ENCODE peak calls at places on chromosome 6, in ten cellular contexts. N is endothelial cell, C is PC-3, O is K562, R is neural crest cell, H is esophagus muscularis mucosa, F is osteocyte, P is fibroblast of pulmonary artery, S is lower leg skin, Z is heart left ventricle. G is an unnamed sample.

GRCh38 chr6:21371676-21372161 is 221.8 kb upstream of the SOX4 start:
- DNase-seq in N (no peak), C (peak; percentile 57), O (no peak), R (no peak), H (no peak), F (no peak), P (peak; percentile 44), S (peak; percentile 81), Z (no peak), G (no peak)

GRCh38 chr6:81683928-81684327 is 68.6 kb downstream of the TENT5A start:
- DNase-seq in N (no peak), C (no peak), O (no peak), R (no peak), H (no peak), F (no peak), P (peak; percentile 10), S (no peak), Z (no peak), G (no peak)

GRCh38 chr6:33373950-33374349 is 17.7 kb upstream of the KIFC1 start:
- DNase-seq in N (no peak), C (no peak), O (no peak), R (no peak), H (no peak), F (no peak), P (no peak), S (no peak), Z (no peak), G (no peak)

GRCh38 chr6:40000964-40001515 is 66.8 kb upstream of the MOCS1 start:
- DNase-seq in N (no peak), C (no peak), O (no peak), R (no peak), H (peak; percentile 74), F (no peak), P (no peak), S (no peak), Z (no peak), G (no peak)

GRCh38 chr6:30721198-30722024 is 1.3 kb downstream of the TUBB start:
- DNase-seq in N (peak; percentile 95), C (peak; percentile 92), O (peak; percentile 91), R (peak; percentile 91), H (peak; percentile 97), F (peak; percentile 97), P (peak; percentile 94), S (peak; percentile 98), Z (peak; percentile 94), G (peak; percentile 92)

GRCh38 chr6:164967102-164967501 is 342.3 kb downstream of the C6orf118 start:
- DNase-seq in N (peak; percentile 40), C (no peak), O (no peak), R (no peak), H (no peak), F (no peak), P (no peak), S (no peak), Z (no peak), G (no peak)

GRCh38 chr6:7827142-7827541 is 83.4 kb downstream of the TXNDC5 start:
- DNase-seq in N (no peak), C (peak; percentile 9), O (no peak), R (no peak), H (peak; percentile 72), F (no peak), P (peak; percentile 82), S (no peak), Z (no peak), G (no peak)

GRCh38 chr6:156379946-156380707 is 397.1 kb upstream of the ARID1B start:
- DNase-seq in N (no peak), C (peak; percentile 49), O (no peak), R (no peak), H (no peak), F (no peak), P (peak; percentile 16), S (no peak), Z (no peak), G (no peak)

GRCh38 chr6:112622036-112622435 is 274.9 kb downstream of the RFPL4B start:
- DNase-seq in N (no peak), C (no peak), O (no peak), R (no peak), H (no peak), F (no peak), P (peak; percentile 21), S (no peak), Z (no peak), G (no peak)

GRCh38 chr6:112620832-112621569 is 273.9 kb downstream of the RFPL4B start:
- DNase-seq in N (no peak), C (peak; percentile 33), O (no peak), R (no peak), H (no peak), F (no peak), P (peak; percentile 67), S (no peak), Z (no peak), G (no peak)

GRCh38 chr6:112618796-112619195 is 271.7 kb downstream of the RFPL4B start:
- DNase-seq in N (peak; percentile 39), C (peak; percentile 16), O (no peak), R (no peak), H (no peak), F (no peak), P (peak; percentile 50), S (no peak), Z (no peak), G (no peak)
- TF ChIP-seq CTCF in N (no peak), C (peak; percentile 40), O (peak; percentile 18), R (peak; percentile 43), H (no peak), F (peak; percentile 11), P (peak; percentile 17), S (no peak), Z (no peak), G (peak; percentile 15)

DNA sequence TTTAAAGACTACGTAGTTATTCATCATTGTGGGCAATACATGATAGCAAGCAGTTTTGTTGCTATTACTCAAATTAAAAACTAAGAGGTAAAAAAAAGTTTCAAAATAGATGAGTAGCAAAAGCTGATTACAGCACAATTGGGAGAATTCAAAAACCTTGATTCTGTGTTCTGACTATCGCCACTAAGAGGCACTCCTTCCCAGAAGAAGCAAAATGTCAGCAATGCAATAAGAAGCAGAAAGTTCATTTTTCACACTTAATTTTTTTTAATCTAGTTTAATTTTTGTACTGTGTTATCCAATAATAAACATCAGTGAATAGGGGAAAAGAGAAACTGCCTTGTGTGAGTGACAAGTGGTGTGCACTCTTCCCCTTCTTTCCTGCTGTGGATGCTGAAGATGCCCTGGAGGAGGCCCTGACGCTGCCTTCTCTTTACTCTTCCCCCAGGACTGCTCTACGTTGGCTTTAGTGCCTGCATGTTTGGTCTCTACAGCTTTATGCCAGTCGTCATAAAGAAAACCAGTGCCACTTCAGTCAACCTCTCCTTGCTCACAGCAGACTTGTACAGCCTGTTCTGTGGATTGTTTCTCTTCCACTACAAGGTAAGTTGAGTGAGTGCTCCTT is 263.2 kb upstream of the PLN start:
- DNase-seq in N (no peak), C (peak; percentile 10), O (no peak), R (no peak), H (no peak), F (no peak), P (peak; percentile 51), S (no peak), Z (peak; percentile 20), G (no peak)
- TF ChIP-seq CTCF in N (no peak), C (peak; percentile 52), O (peak; percentile 54), R (peak; percentile 46), H (peak; percentile 68), F (peak; percentile 72), P (peak; percentile 66), S (no peak), Z (peak; percentile 28), G (peak; percentile 41)

GRCh38 chr6:372336-372911 is 19.1 kb upstream of the IRF4 start:
- DNase-seq in N (no peak), C (no peak), O (no peak), R (no peak), H (no peak), F (no peak), P (no peak), S (no peak), Z (no peak), G (no peak)

GRCh38 chr6:373031-373430 is 18.5 kb upstream of the IRF4 start:
- DNase-seq in N (no peak), C (no peak), O (no peak), R (no peak), H (no peak), F (peak; percentile 85), P (no peak), S (no peak), Z (no peak), G (no peak)

GRCh38 chr6:376823-377571 is 14.6 kb upstream of the IRF4 start:
- DNase-seq in N (no peak), C (no peak), O (no peak), R (no peak), H (no peak), F (peak; percentile 84), P (no peak), S (no peak), Z (no peak), G (no peak)

GRCh38 chr6:374956-375355 is 16.6 kb upstream of the IRF4 start:
- DNase-seq in N (no peak), C (no peak), O (no peak), R (no peak), H (no peak), F (peak; percentile 83), P (no peak), S (no peak), Z (no peak), G (no peak)

DNA sequence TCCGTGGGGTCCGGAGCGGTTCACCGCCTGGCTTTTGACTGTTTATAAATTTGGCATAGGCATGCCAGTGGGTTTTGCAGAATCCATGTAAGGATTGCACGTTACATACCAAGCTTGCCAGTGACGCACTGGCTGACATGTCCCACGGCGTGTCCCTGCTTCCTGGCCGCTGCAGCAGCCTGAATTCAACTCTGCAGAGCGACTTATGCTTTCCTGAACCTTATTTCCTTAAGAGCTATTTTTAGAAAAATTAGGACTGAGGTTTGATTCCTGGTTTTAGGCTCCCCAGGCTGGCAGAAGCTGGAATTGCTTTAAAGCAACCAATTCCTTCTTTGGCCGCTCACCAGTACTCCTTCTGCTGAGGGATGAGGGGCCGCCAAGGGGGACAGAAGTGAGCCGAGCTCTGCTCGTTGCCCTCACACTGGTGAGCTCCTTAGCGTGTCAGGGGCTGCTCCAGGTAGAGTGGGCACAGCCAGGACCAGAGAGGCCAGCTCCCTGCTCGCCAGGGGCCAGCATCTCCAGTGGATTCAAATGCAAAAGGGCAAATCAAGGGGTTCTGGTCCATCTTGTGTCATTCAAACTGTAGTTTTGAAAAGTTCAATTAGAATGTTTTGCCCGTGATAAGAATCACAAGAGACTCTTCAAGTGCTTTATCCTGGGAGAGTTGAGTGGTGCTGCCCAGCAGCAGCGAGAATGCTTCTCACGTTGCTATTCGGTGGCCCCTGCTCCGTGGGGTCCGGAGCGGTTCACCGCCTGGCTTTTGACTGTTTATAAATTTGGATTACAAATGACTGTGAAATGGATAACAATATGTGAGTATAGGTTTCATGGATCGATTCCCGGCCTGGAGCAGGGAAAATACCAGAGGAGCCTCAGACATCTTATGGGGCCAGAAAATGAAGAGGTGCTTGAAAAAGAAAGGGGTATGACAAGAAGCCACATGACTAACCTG is 17.5 kb upstream of the IRF4 start:
- DNase-seq in N (no peak), C (no peak), O (no peak), R (no peak), H (no peak), F (peak; percentile 85), P (peak; percentile 10), S (no peak), Z (no peak), G (no peak)
- TF ChIP-seq CTCF in N (no peak), C (peak; percentile 10), O (peak; percentile 15), R (no peak), H (peak; percentile 10), F (no peak), P (peak; percentile 6), S (no peak), Z (no peak), G (no peak)

DNA sequence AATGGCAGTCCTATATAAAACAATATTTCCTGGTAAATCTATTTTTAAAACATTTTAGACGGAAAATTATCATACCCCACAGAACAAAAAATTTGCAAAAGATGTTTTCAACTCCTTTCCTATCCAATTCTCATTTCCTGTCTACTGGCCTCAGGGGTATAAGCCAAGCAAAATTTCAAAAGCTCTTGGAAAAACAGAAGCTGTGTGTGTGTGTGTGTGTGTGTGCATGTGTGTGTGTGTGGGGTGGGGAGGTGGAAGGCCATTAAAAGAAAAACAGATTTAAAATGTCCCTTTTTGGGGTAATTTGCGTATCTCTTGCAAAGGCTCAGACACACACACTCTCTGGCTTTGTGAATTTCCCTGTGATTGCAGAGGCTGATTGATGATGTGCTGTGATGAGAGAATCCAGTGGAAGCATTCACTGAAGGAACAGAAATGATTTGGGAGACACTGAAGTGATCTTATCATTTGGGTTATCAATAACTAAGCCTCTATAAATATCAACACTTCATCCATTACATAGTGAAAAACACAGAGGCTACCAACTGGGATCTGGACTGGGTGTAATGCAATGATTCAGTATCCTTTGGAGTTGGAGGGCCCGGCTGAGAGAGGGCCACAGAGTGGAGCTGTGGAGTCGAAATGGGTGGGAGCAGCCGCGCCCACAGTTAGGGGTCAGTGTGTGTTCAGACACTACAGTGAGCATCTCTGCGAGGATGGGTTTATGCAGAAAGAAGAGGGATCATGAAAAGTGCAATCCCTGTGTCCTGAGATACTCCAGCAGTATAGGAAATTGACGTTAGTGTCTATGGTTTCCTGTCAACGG is 106.8 kb upstream of the PREP start:
- DNase-seq in N (peak; percentile 38), C (no peak), O (no peak), R (peak; percentile 16), H (no peak), F (no peak), P (no peak), S (no peak), Z (peak; percentile 68), G (no peak)
- TF ChIP-seq CTCF in N (no peak), C (peak; percentile 19), O (peak; percentile 46), R (peak; percentile 32), H (peak; percentile 38), F (peak; percentile 42), P (peak; percentile 9), S (no peak), Z (no peak), G (peak; percentile 15)

G was measured in progenitor cell of endocrine pancreas.